ENCODE peak calls at places on chromosomes 13 and 19, in seven cellular contexts. C is fibroblast of the aortic adventitia, X is psoas muscle, S is GM06990, G is right lobe of liver, L is fibroblast of lung, N is left lung. A is an unnamed sample.

GRCh38 chr13:67299072-67299635 is 69.0 kb upstream of the PCDH9 start:
- DNase-seq in C (peak; percentile 93), G (no peak), S (no peak), L (peak; percentile 89), N (no peak), X (no peak), A (no peak)

GRCh38 chr13:25292301-25292700 is 5.0 kb upstream of the MTMR6 start:
- DNase-seq in L (peak; percentile 27), S (no peak), X (no peak), C (no peak), G (no peak), N (no peak), A (no peak)

GRCh38 chr19:45463241-45463640 is 4.6 kb upstream of the FOSB start:
- DNase-seq in L (no peak), G (no peak), N (no peak), S (no peak), X (no peak), C (no peak), A (no peak)

GRCh38 chr13:30504081-30504480 is 38.3 kb upstream of the HMGB1 start:
- DNase-seq in C (peak; percentile 78), N (no peak), X (no peak), S (peak; percentile 44), L (peak; percentile 48), G (no peak), A (peak; percentile 76)

GRCh38 chr13:34507630-34508029 is 434.4 kb upstream of the NBEA start:
- DNase-seq in X (no peak), S (no peak), C (no peak), N (no peak), G (no peak), L (peak; percentile 24), A (no peak)

GRCh38 chr19:45098521-45099464 is 5.8 kb downstream of the PPP1R37 start:
- DNase-seq in C (peak; percentile 75), N (no peak), X (peak; percentile 74), L (peak; percentile 63), S (no peak), G (no peak), A (no peak)

GRCh38 chr13:24232474-24232873 is 72.0 kb downstream of the SPATA13 start:
- DNase-seq in C (no peak), S (no peak), X (no peak), L (no peak), G (no peak), N (no peak), A (no peak)

GRCh38 chr13:38566526-38566925 is 120.4 kb upstream of the FREM2 start:
- DNase-seq in C (no peak), G (no peak), L (no peak), X (no peak), N (no peak), S (no peak), A (no peak)

GRCh38 chr13:28220166-28220565 is 81.8 kb downstream of the PAN3 start:
- DNase-seq in G (no peak), C (peak; percentile 43), N (no peak), S (no peak), X (no peak), L (peak; percentile 55), A (no peak)

GRCh38 chr13:39538826-39539555 is 64.0 kb downstream of the LHFPL6 start:
- DNase-seq in C (peak; percentile 33), N (no peak), S (no peak), L (peak; percentile 74), X (no peak), G (no peak), A (no peak)

GRCh38 chr19:51168571-51169282 is 26.6 kb downstream of the SIGLEC7 start:
- DNase-seq in G (no peak), N (no peak), X (no peak), S (no peak), L (no peak), C (no peak), A (no peak)

GRCh38 chr19:7545904-7546303 is 10.4 kb downstream of the PNPLA6 start:
- DNase-seq in L (no peak), C (no peak), X (no peak), G (no peak), S (no peak), N (no peak), A (no peak)

GRCh38 chr13:77022341-77022740 is 4.6 kb downstream of the FBXL3 start:
- DNase-seq in X (no peak), C (peak; percentile 42), L (no peak), N (no peak), G (no peak), S (no peak), A (no peak)

GRCh38 chr19:7386308-7386707 is 37.6 kb downstream of the ARHGEF18 start:
- DNase-seq in X (no peak), G (no peak), L (no peak), C (no peak), N (no peak), S (no peak), A (peak; percentile 49)

GRCh38 chr19:51292971-51293370 is 18.5 kb upstream of the IGLON5 start:
- DNase-seq in N (no peak), L (no peak), G (no peak), C (no peak), S (no peak), X (no peak), A (no peak)

GRCh38 chr19:16435238-16435911 is 36.4 kb downstream of the EPS15L1 start:
- DNase-seq in S (no peak), C (peak; percentile 97), G (no peak), N (peak; percentile 48), L (peak; percentile 92), X (peak; percentile 80), A (no peak)

GRCh38 chr13:112587767-112588489 is at the start of gene TUBGCP3:
- DNase-seq in N (peak; percentile 87), L (peak; percentile 84), C (peak; percentile 76), S (peak; percentile 91), X (peak; percentile 92), G (peak; percentile 86), A (peak; percentile 93)
- TF ChIP-seq CTCF in N (no peak), L (no peak), C (no peak), S (no peak), X (no peak), G (no peak), A (no peak)

DNA sequence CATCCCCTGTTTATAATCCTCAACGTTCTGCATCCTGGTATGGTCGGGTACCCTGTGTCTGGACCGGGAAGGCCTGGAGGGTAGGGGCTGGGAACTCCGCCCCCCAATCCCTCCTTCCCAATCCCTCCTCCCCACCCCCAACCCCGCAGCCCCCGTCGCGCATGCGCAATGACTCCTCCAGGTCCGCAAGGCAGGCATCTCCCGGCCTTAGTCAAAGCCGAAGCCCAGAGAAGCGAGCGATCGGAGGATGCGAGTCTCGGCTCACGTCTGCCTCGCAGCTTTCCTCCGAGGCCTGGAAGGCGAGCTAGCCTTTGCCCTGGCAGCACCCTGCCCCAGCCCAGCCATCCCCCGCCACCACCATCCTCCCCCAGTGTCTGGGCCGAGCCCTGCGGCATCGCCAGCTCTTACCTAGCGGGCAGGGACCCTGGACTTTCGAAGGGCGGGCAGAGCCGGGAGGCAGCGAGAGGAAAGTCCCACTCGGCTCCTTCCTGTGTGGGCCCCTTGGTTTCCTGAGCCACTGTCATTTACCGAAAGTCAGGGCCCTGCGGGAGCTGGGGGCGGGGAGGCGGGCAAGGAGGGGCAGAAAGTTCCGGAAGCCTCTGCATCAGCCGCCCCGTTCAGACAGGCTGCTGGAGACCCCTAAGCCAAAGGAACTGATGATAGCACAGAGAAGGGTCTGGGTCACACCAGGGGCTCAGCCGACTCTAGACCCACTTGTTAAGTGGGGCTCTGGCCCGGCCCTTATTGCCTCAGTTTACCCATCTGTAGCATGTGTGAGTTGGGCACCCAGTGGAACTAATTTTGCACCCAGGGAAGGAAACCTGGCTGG is at the start of gene JAK3:
- DNase-seq in C (peak; percentile 64), S (peak; percentile 88), N (peak; percentile 72), X (no peak), G (peak; percentile 80), L (peak; percentile 62), A (peak; percentile 93)
- H3K4me3 ChIP-seq in C (peak within 1 kb of the TSS; percentile 56), S (peak within 1 kb of the TSS; percentile 69), N (peak within 1 kb of the TSS; percentile 53), X (peak within 1 kb of the TSS; percentile 56), G (peak within 1 kb of the TSS; percentile 32), L (no peak within 1 kb of the TSS), A (peak within 1 kb of the TSS; percentile 72)

GRCh38 chr13:97257800-97258799 is 36.0 kb downstream of the MBNL2 start:
- DNase-seq in S (peak; percentile 43), L (peak; percentile 80), N (no peak), C (peak; percentile 92), X (peak; percentile 86), G (peak; percentile 75), A (peak; percentile 52)
- TF ChIP-seq CTCF in S (no peak), L (no peak), N (no peak), C (peak; percentile 43), X (no peak), G (peak; percentile 23), A (no peak)

DNA sequence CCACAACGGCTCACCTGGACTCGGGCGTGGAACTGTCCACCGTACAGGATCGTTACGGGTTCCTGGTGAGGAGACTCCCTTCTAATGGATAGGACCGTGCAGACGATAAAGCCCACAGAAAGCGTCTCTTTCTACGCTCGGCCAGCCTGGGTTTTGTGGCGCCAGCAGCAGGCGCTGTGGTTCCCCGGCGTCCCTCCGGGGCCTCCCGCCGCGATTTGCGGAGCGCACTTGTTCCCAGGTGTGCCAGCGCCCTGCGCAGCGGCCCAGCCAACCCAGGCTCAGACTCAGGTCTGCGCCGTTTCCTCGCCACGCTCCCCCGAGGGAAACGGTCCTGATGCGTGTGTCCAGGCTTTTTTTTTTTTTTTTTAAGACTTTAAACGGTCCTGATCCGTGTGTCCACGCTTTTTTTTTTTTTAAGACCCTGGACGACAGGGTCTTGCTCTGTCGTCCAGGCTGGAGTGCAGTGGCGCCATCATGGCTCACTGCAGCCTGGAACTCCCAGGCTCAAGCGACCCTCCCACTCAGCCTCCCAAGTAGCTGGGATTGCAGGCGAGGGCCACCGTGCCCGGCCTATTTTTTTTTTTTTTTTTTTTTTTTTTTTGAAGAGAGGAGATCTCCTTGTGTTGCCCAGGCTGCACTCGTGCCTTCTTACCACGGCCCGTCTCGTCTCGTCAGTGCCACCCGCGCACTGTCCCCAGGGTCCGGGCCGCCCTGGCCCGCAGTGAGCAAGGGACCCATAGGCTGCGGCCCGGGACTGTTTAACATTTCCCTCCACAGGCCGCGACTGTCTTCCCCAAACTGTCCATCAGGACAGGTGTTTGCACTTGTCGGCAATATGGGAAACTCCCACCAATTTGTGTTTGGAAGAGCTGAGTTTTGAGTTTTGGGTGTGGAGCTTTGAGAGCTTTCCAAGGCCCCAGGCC is 23.8 kb downstream of the GJA3 start:
- DNase-seq in G (peak; percentile 61), S (peak; percentile 51), N (no peak), C (no peak), X (no peak), L (peak; percentile 18), A (peak; percentile 48)
- H3K4me3 ChIP-seq in G (no peak overlapping the region), S (no peak overlapping the region), N (no peak overlapping the region), C (no peak overlapping the region), X (peak overlapping the region; percentile 21), L (no peak overlapping the region), A (no peak overlapping the region)

DNA sequence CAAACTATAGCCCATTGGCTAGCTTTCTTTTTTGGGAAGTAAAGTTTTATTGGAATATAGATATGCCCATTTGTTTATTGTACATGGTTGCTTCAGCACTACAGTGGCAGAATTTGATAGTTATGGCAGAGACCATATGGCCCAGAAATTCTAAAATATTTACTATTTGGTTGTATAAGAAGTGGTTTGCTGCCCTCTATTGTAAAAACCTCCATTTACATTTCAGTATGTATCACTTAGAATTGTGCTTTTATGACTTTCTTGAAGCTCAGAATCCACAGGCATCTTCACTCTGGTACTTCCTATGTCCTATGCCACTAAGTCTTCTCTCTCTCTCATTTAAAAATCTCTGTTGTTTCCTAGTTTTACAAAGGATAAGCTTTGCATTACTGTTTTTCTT is 37.7 kb downstream of the DLEU7 start:
- DNase-seq in N (no peak), S (no peak), C (peak; percentile 16), X (no peak), G (no peak), L (peak; percentile 12), A (no peak)
- TF ChIP-seq CTCF in N (no peak), S (no peak), C (no peak), X (no peak), G (no peak), L (no peak), A (no peak)